ENCODE peak calls at places on chromosome 6, in five cellular contexts. K is right lobe of liver, Z is IMR-90, C is SJSA1, P is aorta. T is an unnamed sample.

GRCh38 chr6:24798740-24799540 is at the start of gene ARMH2:
- DNase-seq in K (no peak), Z (peak; percentile 45), C (no peak), P (no peak), T (no peak)

GRCh38 chr6:25369450-25370086 is 90.4 kb downstream of the CARMIL1 start:
- DNase-seq in K (no peak), Z (no peak), C (no peak), P (no peak), T (no peak)

GRCh38 chr6:111173946-111174345 is 86.6 kb downstream of the SLC16A10 start:
- DNase-seq in K (no peak), Z (no peak), C (no peak), P (no peak), T (no peak)

GRCh38 chr6:107264357-107264831 is 149.1 kb upstream of the BEND3 start:
- DNase-seq in K (no peak), Z (peak; percentile 89), C (no peak), P (no peak), T (no peak)

GRCh38 chr6:34680802-34681515 is 15.6 kb downstream of the ILRUN start:
- DNase-seq in K (no peak), Z (peak; percentile 59), C (no peak), P (no peak), T (no peak)

GRCh38 chr6:7540595-7540994 is 876 bp upstream of the DSP start:
- DNase-seq in K (no peak), Z (no peak), C (no peak), P (no peak), T (no peak)

GRCh38 chr6:79076881-79077641 is 993 bp downstream of the PHIP start:
- DNase-seq in K (peak; percentile 94), Z (peak; percentile 95), C (peak; percentile 93), P (peak; percentile 97), T (peak; percentile 97)

GRCh38 chr6:149314325-149314724 is 3.2 kb upstream of the TAB2 start:
- DNase-seq in K (no peak), Z (no peak), C (no peak), P (no peak), T (no peak)

GRCh38 chr6:73314577-73315492 is 39.2 kb downstream of the DPPA5 start:
- DNase-seq in K (no peak), Z (no peak), C (no peak), P (no peak), T (no peak)

GRCh38 chr6:112144145-112144926 is 56.9 kb downstream of the FAM229B start:
- DNase-seq in K (no peak), Z (peak; percentile 5), C (no peak), P (no peak), T (no peak)

GRCh38 chr6:83365931-83366330 is 64.9 kb downstream of the ME1 start:
- DNase-seq in K (no peak), Z (peak; percentile 69), C (no peak), P (no peak), T (no peak)

GRCh38 chr6:26199773-26200728 is 112.8 kb downstream of the HFE start:
- DNase-seq in K (no peak), Z (peak; percentile 38), C (no peak), P (no peak), T (no peak)

GRCh38 chr6:153056308-153056707 is 53.8 kb upstream of the MTRF1L start:
- DNase-seq in K (no peak), Z (no peak), C (no peak), P (no peak), T (no peak)

GRCh38 chr6:21749754-21750153 is 156.2 kb downstream of the SOX4 start:
- DNase-seq in K (no peak), Z (no peak), C (no peak), P (no peak), T (no peak)

GRCh38 chr6:141443668-141444067 is 689.1 kb upstream of the GJE1 start:
- DNase-seq in K (no peak), Z (peak; percentile 17), C (no peak), P (no peak), T (no peak)

GRCh38 chr6:75317503-75318206 is 33.1 kb upstream of the TMEM30A start:
- DNase-seq in K (no peak), Z (peak; percentile 69), C (peak; percentile 60), P (no peak), T (no peak)

GRCh38 chr6:147434508-147434907 is 74.0 kb upstream of the SAMD5 start:
- DNase-seq in K (no peak), Z (peak; percentile 1), C (no peak), P (no peak), T (no peak)

GRCh38 chr6:70790483-70790882 is 122.8 kb downstream of the SMAP1 start:
- DNase-seq in K (no peak), Z (no peak), C (no peak), P (no peak), T (no peak)

GRCh38 chr6:99611148-99611547 is 4.5 kb downstream of the PRDM13 start:
- DNase-seq in K (no peak), Z (peak; percentile 6), C (no peak), P (no peak), T (no peak)

GRCh38 chr6:5088780-5089179 is 3.6 kb downstream of the PPP1R3G start:
- DNase-seq in K (no peak), Z (no peak), C (no peak), P (no peak), T (no peak)

GRCh38 chr6:83917001-83917400 is 57.5 kb downstream of the CYB5R4 start:
- DNase-seq in K (no peak), Z (peak; percentile 4), C (no peak), P (no peak), T (no peak)

GRCh38 chr6:32840604-32841246 is 2.2 kb upstream of the TAP2 start:
- DNase-seq in K (no peak), Z (no peak), C (no peak), P (no peak), T (no peak)

GRCh38 chr6:27532820-27533538 is 60.1 kb upstream of the ZNF184 start:
- DNase-seq in K (no peak), Z (peak; percentile 46), C (peak; percentile 24), P (no peak), T (no peak)

GRCh38 chr6:27528714-27529113 is 55.8 kb upstream of the ZNF184 start:
- DNase-seq in K (no peak), Z (no peak), C (no peak), P (no peak), T (no peak)

DNA sequence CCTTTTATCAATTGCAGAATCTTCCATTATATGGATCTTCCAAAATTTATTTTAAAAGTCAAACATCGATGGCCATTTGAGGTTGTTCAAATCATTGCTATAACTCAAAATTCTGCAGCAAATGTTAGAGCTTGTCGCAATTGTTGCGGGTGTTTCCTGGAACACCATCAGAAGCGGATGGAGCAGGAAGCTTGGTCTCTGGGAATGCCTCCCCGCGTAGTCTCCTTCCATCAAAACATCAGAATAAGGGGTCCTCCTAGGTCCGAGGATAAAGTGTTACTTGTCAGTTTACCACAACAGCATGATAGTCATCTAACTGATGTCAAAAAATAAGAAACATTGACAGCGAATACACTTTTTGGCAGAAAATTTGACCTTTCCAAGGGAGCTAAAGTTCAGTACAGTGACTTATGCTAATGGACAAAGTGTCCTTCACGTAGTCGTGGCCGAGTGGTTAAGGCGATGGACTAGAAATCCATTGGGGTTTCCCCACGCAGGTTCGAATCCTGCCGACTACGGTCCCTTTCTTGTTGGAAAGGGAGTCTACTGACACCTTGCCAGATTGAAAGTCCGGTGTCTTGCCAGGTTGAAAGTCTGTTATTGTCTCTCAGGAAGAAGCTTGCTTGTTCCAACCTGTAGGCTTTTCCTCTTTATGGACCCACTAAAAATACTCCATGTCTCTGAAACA is 59.0 kb upstream of the ZNF184 start:
- DNase-seq in K (no peak), Z (no peak), C (no peak), P (no peak), T (no peak)
- H3K4me3 ChIP-seq in K (no peak overlapping the region), Z (no peak overlapping the region), C (no peak overlapping the region), P (no peak overlapping the region), T (no peak overlapping the region)

GRCh38 chr6:44273617-44274016 is 3.4 kb downstream of the TMEM151B start:
- DNase-seq in K (no peak), Z (no peak), C (no peak), P (no peak), T (no peak)
- H3K27me3 ChIP-seq in K (peaks cover 9% of the 10 kb centered on the region), Z (peaks cover 83% of the 10 kb centered on the region), C (peaks cover 22% of the 10 kb centered on the region), P (no peaks in the 10 kb centered on the region), T (peaks cover 94% of the 10 kb centered on the region)

DNA sequence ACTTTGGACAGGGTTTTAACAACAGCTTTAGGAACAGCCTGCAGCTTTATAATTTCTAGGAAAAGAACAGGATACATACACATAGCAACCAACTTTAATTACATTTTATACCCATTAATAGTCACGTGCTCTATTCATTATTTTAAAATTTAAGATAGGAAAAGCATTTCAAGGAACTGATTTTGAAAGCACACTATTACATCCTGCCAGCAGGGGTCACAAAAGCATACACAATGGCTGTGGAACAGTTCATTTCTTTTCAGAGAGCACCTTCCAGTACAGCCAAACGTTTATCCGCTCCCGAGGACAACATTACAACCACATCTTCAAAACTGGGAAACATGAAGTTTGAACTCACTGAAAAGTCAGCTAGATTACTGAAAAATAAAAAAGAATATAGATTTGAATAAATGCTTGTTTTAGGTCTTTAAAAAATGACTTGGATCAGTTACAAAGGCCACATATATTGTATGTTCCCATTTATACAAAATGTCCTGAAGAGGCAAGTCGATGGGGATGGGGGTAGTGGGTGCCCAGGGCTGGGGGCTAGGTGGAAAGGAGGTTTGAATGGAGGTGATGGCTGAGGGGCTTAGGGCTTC is 104.6 kb upstream of the EXOC2 start:
- DNase-seq in K (no peak), Z (peak; percentile 67), C (peak; percentile 77), P (no peak), T (no peak)
- H3K27ac ChIP-seq in K (no peak overlapping the region), Z (no peak overlapping the region), C (no peak overlapping the region), P (no peak overlapping the region), T (no peak overlapping the region)

GRCh38 chr6:90393232-90393884 is 96.7 kb upstream of the BACH2 start:
- DNase-seq in K (no peak), Z (peak; percentile 71), C (peak; percentile 60), P (no peak), T (peak; percentile 82)
- H3K4me3 ChIP-seq in K (no peak overlapping the region), Z (no peak overlapping the region), C (no peak overlapping the region), P (no peak overlapping the region), T (no peak overlapping the region)

DNA sequence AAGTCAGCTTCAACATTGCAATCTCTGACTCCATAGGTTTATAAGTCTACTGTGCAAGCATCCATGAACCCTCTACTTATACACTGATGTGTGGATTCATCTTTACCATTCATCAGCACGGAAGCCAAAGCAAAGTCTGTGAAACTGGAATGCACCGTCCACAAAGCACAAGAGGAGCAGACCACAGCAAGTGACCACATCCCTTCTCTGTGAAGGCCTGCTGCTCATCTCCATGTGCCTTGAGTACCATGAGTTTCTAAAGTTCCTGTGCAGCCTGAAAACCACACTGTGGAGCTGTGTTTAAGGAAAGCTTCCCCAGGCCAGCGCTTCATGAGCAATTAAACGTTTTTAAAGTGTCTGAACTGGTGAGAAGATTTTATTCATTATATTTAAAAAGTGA is 20.0 kb downstream of the GABRR1 start:
- DNase-seq in K (no peak), Z (no peak), C (no peak), P (no peak), T (no peak)
- H3K27me3 ChIP-seq in K (no peaks in the 10 kb centered on the region), Z (peaks cover 2% of the 10 kb centered on the region), C (no peaks in the 10 kb centered on the region), P (no peaks in the 10 kb centered on the region), T (no peaks in the 10 kb centered on the region)

T was measured in spleen.